ENCODE peak calls at places on chromosome 2, in seven cellular contexts. P is C1 segment of cervical spinal cord, J is NCI-H446 treated with DMSO at 0.1 percent for 48 hours, L is HFFc6, Q is OCI-LY7, I is amniotic stem cell, E is ELR. F is an unnamed sample.

GRCh38 chr2:61253136-61253535 is 91.1 kb downstream of the C2orf74 start:
- DNase-seq in P (no peak), J (no peak), L (no peak), Q (no peak), I (no peak), E (peak), F (no peak)

GRCh38 chr2:85819811-85820510 is 66.2 kb downstream of the ATOH8 start:
- DNase-seq in P (no peak), J (no peak), L (no peak), Q (no peak), I (no peak), E (no peak), F (no peak)

GRCh38 chr2:135817946-135818345 is 19.0 kb downstream of the LCT start:
- DNase-seq in P (no peak), J (no peak), L (no peak), Q (no peak), I (no peak), E (peak), F (no peak)

GRCh38 chr2:174591740-174592139 is 5.9 kb downstream of the WIPF1 start:
- DNase-seq in P (no peak), J (no peak), L (no peak), Q (no peak), I (no peak), E (no peak), F (no peak)

GRCh38 chr2:127829845-127830246 is 18.9 kb upstream of the WDR33 start:
- DNase-seq in P (no peak), J (no peak), L (no peak), Q (peak), I (no peak), E (no peak), F (no peak)

GRCh38 chr2:42722328-42723190 is 41.4 kb downstream of the OXER1 start:
- DNase-seq in P (no peak), J (no peak), L (peak), Q (no peak), I (peak), E (peak), F (peak)

GRCh38 chr2:204299766-204300165 is 245.5 kb upstream of the PARD3B start:
- DNase-seq in P (no peak), J (no peak), L (no peak), Q (no peak), I (no peak), E (no peak), F (no peak)

GRCh38 chr2:29024882-29025430 is 43.9 kb downstream of the TOGARAM2 start:
- DNase-seq in P (no peak), J (no peak), L (no peak), Q (no peak), I (no peak), E (no peak), F (no peak)

GRCh38 chr2:70947556-70948184 is 12.0 kb downstream of the ATP6V1B1 start:
- DNase-seq in P (no peak), J (no peak), L (peak), Q (no peak), I (no peak), E (peak), F (no peak)

GRCh38 chr2:237594514-237594871 is 4.0 kb upstream of the RAB17 start:
- DNase-seq in P (no peak), J (no peak), L (no peak), Q (no peak), I (no peak), E (no peak), F (no peak)

GRCh38 chr2:222057249-222058073 is 241.3 kb downstream of the PAX3 start:
- DNase-seq in P (no peak), J (no peak), L (no peak), Q (peak), I (no peak), E (peak), F (no peak)

GRCh38 chr2:205772983-205773382 is 90.7 kb downstream of the NRP2 start:
- DNase-seq in P (no peak), J (peak), L (no peak), Q (no peak), I (no peak), E (no peak), F (no peak)

GRCh38 chr2:26471278-26471677 is 6.6 kb downstream of the OTOF start:
- DNase-seq in P (no peak), J (peak), L (no peak), Q (no peak), I (no peak), E (no peak), F (no peak)

GRCh38 chr2:44360749-44361329 is 455 bp downstream of the PREPL start:
- DNase-seq in P (no peak), J (no peak), L (no peak), Q (peak), I (no peak), E (peak), F (no peak)

GRCh38 chr2:17863539-17863938 is 14.9 kb upstream of the KCNS3 start:
- DNase-seq in P (no peak), J (no peak), L (no peak), Q (no peak), I (no peak), E (no peak), F (no peak)

GRCh38 chr2:188079176-188079575 is 212.5 kb upstream of the GULP1 start:
- DNase-seq in P (no peak), J (no peak), L (peak), Q (no peak), I (peak), E (peak), F (no peak)

GRCh38 chr2:8138923-8139667 is 542.8 kb upstream of the ID2 start:
- DNase-seq in P (no peak), J (no peak), L (no peak), Q (no peak), I (no peak), E (no peak), F (no peak)